ENCODE peak calls at places on chromosome 3, in four cellular contexts. T is GM12878, E is K562, W is HepG2. K is an unnamed sample.

GRCh38 chr3:28077566-28077965 is 163.9 kb upstream of the CMC1 start:
- DNase-seq in E (no peak), T (no peak), W (peak; percentile 25), K (peak; percentile 52)

GRCh38 chr3:196198771-196199753 is 12.1 kb downstream of the ZDHHC19 start:
- DNase-seq in E (no peak), W (peak; percentile 26), T (no peak), K (no peak)

GRCh38 chr3:138469869-138470268 is 35.5 kb downstream of the ESYT3 start:
- DNase-seq in W (no peak), E (no peak), T (no peak), K (no peak)

GRCh38 chr3:100533176-100533575 is 40.8 kb downstream of the TMEM45A start:
- DNase-seq in T (no peak), W (no peak), E (no peak), K (no peak)

GRCh38 chr3:17752441-17752840 is 10.0 kb upstream of the TBC1D5 start:
- DNase-seq in T (no peak), W (no peak), E (no peak), K (no peak)

GRCh38 chr3:122893282-122893681 is 98.4 kb downstream of the SLC49A4 start:
- DNase-seq in W (peak; percentile 28), T (no peak), E (no peak), K (no peak)

GRCh38 chr3:177772908-177773557 is 575.8 kb upstream of the TBL1XR1 start:
- DNase-seq in E (no peak), W (no peak), T (no peak), K (no peak)

GRCh38 chr3:191696356-191696755 is 235.4 kb downstream of the PYDC2 start:
- DNase-seq in W (no peak), T (no peak), E (no peak), K (no peak)

GRCh38 chr3:27677554-27677953 is 44.6 kb downstream of the EOMES start:
- DNase-seq in W (no peak), T (no peak), E (no peak), K (no peak)

GRCh38 chr3:141487419-141488345 is 855 bp downstream of the RASA2 start:
- DNase-seq in T (peak; percentile 65), E (peak; percentile 87), W (peak; percentile 70), K (peak; percentile 79)

GRCh38 chr3:53254190-53254809 is 1.5 kb downstream of the TKT start:
- DNase-seq in E (peak; percentile 34), T (no peak), W (no peak), K (no peak)

GRCh38 chr3:151315846-151316245 is 774 bp downstream of the GPR87 start:
- DNase-seq in E (no peak), W (no peak), T (no peak), K (no peak)

GRCh38 chr3:69710153-69710977 is 28.9 kb upstream of the MITF start:
- DNase-seq in T (no peak), W (no peak), E (no peak), K (no peak)

GRCh38 chr3:120475722-120476385 is 25.1 kb upstream of the FSTL1 start:
- DNase-seq in T (no peak), E (no peak), W (no peak), K (no peak)

GRCh38 chr3:57783186-57784088 is 27.3 kb downstream of the SLMAP start:
- DNase-seq in T (no peak), W (no peak), E (peak; percentile 36), K (no peak)

GRCh38 chr3:181716916-181717315 is 5.2 kb downstream of the SOX2 start:
- DNase-seq in E (no peak), W (no peak), T (no peak), K (no peak)

GRCh38 chr3:12313519-12313918 is 24.6 kb downstream of the PPARG start:
- DNase-seq in T (no peak), E (no peak), W (no peak), K (no peak)

GRCh38 chr3:165210132-165210531 is 13.9 kb upstream of the SLITRK3 start:
- DNase-seq in T (no peak), W (peak; percentile 5), E (no peak), K (no peak)

GRCh38 chr3:178522200-178523052 is 13.8 kb upstream of the KCNMB2 start:
- DNase-seq in E (no peak), T (no peak), W (no peak), K (no peak)

GRCh38 chr3:46995901-46996562 is 16.6 kb downstream of the NBEAL2 start:
- DNase-seq in E (no peak), T (no peak), W (no peak), K (no peak)

GRCh38 chr3:116647955-116648354 is 61.6 kb upstream of the TUSC7 start:
- DNase-seq in T (no peak), E (no peak), W (no peak), K (no peak)

GRCh38 chr3:25556504-25556903 is 108.2 kb downstream of the TOP2B start:
- DNase-seq in E (peak; percentile 19), T (no peak), W (no peak), K (no peak)

GRCh38 chr3:29318251-29318650 is 37.4 kb downstream of the RBMS3 start:
- DNase-seq in T (no peak), E (no peak), W (no peak), K (no peak)

GRCh38 chr3:112770026-112770626 is 76.5 kb downstream of the CD200R1L start:
- DNase-seq in W (no peak), T (no peak), E (peak; percentile 79), K (peak; percentile 43)

GRCh38 chr3:149089395-149089794 is 3.1 kb upstream of the HLTF start:
- DNase-seq in W (no peak), E (no peak), T (no peak), K (no peak)

GRCh38 chr3:55167586-55168317 is 239.9 kb upstream of the LRTM1 start:
- DNase-seq in T (no peak), W (no peak), E (no peak), K (no peak)

GRCh38 chr3:34132069-34132677 is 333.7 kb downstream of the PDCD6IP start:
- DNase-seq in W (no peak), E (no peak), T (no peak), K (no peak)

GRCh38 chr3:172918165-172918564 is 167.6 kb downstream of the ECT2 start:
- DNase-seq in W (peak; percentile 45), T (no peak), E (no peak), K (no peak)

GRCh38 chr3:172098698-172099494 is 59.5 kb downstream of the FNDC3B start:
- DNase-seq in W (peak; percentile 89), T (no peak), E (no peak), K (peak; percentile 30)

GRCh38 chr3:180882115-180882514 is 30.4 kb upstream of the FXR1 start:
- DNase-seq in W (no peak), E (no peak), T (no peak), K (no peak)

GRCh38 chr3:17686613-17687012 is 55.8 kb downstream of the TBC1D5 start:
- DNase-seq in W (peak; percentile 25), T (no peak), E (peak; percentile 53), K (no peak)

GRCh38 chr3:66153961-66154923 is 66.6 kb upstream of the SLC25A26 start:
- DNase-seq in W (no peak), T (no peak), E (no peak), K (no peak)

GRCh38 chr3:8503871-8504610 is 2.4 kb downstream of the LMCD1 start:
- DNase-seq in T (no peak), E (no peak), W (peak; percentile 47), K (no peak)

DNA sequence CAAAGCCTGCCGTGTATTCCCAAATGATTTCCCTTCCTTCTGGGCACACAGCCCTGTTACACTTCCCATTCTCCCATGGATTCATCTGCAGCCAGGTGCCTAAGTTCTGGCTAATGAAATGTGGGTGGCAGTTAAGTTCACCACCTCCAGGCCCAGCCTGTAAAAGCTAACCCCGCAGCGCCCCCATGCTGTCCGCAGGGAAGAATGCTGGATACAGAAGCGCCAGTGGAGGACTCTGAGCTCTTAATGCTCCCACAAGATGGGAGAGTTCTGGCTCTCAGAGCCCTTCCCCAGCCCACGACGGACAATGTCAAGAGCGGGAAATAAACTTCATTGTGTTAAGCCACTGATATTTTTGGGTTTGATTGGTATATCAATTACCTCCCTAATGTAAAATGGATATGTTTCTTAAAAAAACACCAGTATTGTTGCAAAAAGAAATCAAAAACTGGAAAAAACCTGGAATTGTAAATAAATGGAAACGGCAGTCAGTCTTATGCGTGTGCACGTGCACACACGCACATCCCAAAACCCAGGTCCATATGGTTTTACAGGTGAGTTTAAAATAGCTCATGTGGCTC is 37.7 kb upstream of the FGD5 start:
- DNase-seq in W (peak; percentile 61), E (peak; percentile 77), T (peak; percentile 31), K (peak; percentile 86)
- TF ChIP-seq NR2C2 in W (no peak), E (no peak), T (no peak), K (no peak)

DNA sequence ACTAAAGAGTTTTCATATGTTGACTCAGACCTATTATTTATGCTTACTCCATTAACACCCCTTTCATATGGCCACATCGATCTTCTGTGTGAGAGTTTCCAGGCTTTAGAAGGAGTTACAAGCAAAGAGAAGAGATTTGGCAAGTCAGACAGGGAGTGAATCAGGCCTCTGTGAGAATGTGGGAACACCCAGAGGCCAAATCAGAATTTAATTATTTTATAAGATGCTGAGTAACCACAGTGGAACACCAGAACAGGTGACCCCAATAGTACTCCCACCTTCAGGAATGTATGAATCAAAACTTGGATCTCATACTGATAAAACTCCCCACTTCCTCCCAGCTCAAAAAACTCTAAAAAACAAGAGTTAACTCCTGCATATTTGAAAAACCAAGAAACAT is 42.0 kb downstream of the IFT57 start:
- DNase-seq in W (no peak), T (no peak), E (no peak), K (no peak)
- TF ChIP-seq NR2C2 in W (no peak), T (no peak), E (no peak), K (no peak)

GRCh38 chr3:188404124-188404523 is 250.2 kb downstream of the LPP start:
- DNase-seq in T (no peak), W (no peak), E (no peak), K (no peak)
- TF ChIP-seq NR2C2 in T (no peak), W (no peak), E (no peak), K (no peak)

DNA sequence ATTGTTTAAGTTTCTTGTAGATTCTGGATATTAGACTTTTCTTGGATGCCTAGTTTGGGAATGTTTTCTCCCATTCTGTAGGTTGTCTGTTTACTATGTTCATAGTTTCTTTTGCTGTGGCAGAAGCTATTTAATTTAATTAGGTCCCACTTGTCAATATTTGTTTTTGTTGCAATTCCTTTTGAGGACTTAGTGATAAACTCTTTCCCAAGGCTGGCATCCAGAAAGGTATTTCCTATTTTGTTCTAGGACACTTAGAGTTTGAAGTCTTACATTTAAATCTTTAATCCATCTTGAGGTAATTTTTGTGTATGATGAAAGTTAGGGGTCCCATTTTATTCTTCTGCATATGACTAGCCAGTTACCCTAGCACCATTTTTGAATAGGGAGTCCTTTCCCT is 54.9 kb downstream of the MME start:
- DNase-seq in T (no peak), E (no peak), W (no peak), K (no peak)
- TF ChIP-seq NR2C2 in T (no peak), E (no peak), W (no peak), K (no peak)

GRCh38 chr3:161977850-161978249 is 481.2 kb downstream of the OTOL1 start:
- DNase-seq in W (no peak), T (no peak), E (no peak), K (no peak)
- TF ChIP-seq NR2C2 in W (no peak), T (no peak), E (no peak), K (no peak)

K was measured in WTC11.